ENCODE peak calls at places on chromosomes 13 and 19, in five cellular contexts. A, X, K, B and C are unnamed samples.

GRCh38 chr13:53340505-53341143 is 312.0 kb downstream of the OLFM4 start:
- DNase-seq in A (no peak), K (no peak), X (no peak), B (no peak), C (no peak)

GRCh38 chr13:100235311-100235901 is 146.5 kb downstream of the PCCA start:
- DNase-seq in A (peak; percentile 73), B (no peak), K (peak; percentile 65), X (peak; percentile 59), C (peak; percentile 55)

GRCh38 chr13:59250276-59250990 is 913.3 kb downstream of the DIAPH3 start:
- DNase-seq in B (no peak), X (no peak), A (no peak), K (no peak), C (no peak)

GRCh38 chr13:24097064-24097463 is 63.5 kb upstream of the SPATA13 start:
- DNase-seq in B (no peak), K (peak; percentile 68), X (no peak), A (peak; percentile 41), C (no peak)

GRCh38 chr13:31119966-31120733 is 41.6 kb downstream of the HSPH1 start:
- DNase-seq in B (no peak), X (no peak), K (no peak), A (no peak), C (no peak)

GRCh38 chr19:33298146-33298911 is 4.0 kb downstream of the CEBPA start:
- DNase-seq in K (no peak), B (no peak), X (no peak), A (no peak), C (no peak)

GRCh38 chr19:42295342-42295741 is 6.6 kb upstream of the PRR19 start:
- DNase-seq in K (no peak), X (no peak), A (no peak), B (no peak), C (no peak)

GRCh38 chr13:103431880-103432279 is 365.7 kb upstream of the SLC10A2 start:
- DNase-seq in B (no peak), X (no peak), K (no peak), A (no peak), C (no peak)

GRCh38 chr13:109333893-109334651 is 452.3 kb downstream of the IRS2 start:
- DNase-seq in B (no peak), X (no peak), K (no peak), A (no peak), C (no peak)

GRCh38 chr13:23790591-23791170 is 98.5 kb downstream of the MIPEP start:
- DNase-seq in K (peak; percentile 99), B (no peak), X (no peak), A (peak; percentile 95), C (no peak)

GRCh38 chr13:99930925-99931324 is 40.6 kb downstream of the ZIC5 start:
- DNase-seq in A (no peak), X (no peak), B (no peak), K (no peak), C (no peak)

GRCh38 chr19:45477713-45478453 is 10.1 kb downstream of the FOSB start:
- DNase-seq in K (peak; percentile 4), A (no peak), X (peak; percentile 64), B (no peak), C (no peak)

GRCh38 chr19:48196933-48197665 is 26.6 kb downstream of the ZSWIM9 start:
- DNase-seq in K (no peak), X (no peak), A (no peak), B (no peak), C (no peak)

GRCh38 chr13:64054306-64054705 is 2638.7 kb upstream of the PCDH20 start:
- DNase-seq in A (no peak), K (no peak), X (no peak), B (no peak), C (no peak)

GRCh38 chr13:84481958-84482357 is 599.7 kb upstream of the SLITRK1 start:
- DNase-seq in B (no peak), X (no peak), K (peak; percentile 78), A (peak; percentile 79), C (no peak)

GRCh38 chr13:106104281-106104901 is 431.1 kb downstream of the EFNB2 start:
- DNase-seq in B (no peak), X (peak; percentile 20), A (peak; percentile 95), K (peak; percentile 87), C (no peak)

GRCh38 chr19:48249502-48250014 is 6.2 kb downstream of the CARD8 start:
- DNase-seq in A (peak; percentile 12), B (peak; percentile 62), K (no peak), X (no peak), C (peak; percentile 39)

GRCh38 chr13:42474954-42475353 is 99.0 kb upstream of the TNFSF11 start:
- DNase-seq in A (peak; percentile 90), K (no peak), X (no peak), B (no peak), C (no peak)

GRCh38 chr13:43472344-43472743 is 314.4 kb downstream of the ENOX1 start:
- DNase-seq in B (no peak), X (no peak), K (no peak), A (no peak), C (no peak)

GRCh38 chr19:827710-828321 is at the start of gene AZU1:
- DNase-seq in A (no peak), K (no peak), X (no peak), B (no peak), C (no peak)

DNA sequence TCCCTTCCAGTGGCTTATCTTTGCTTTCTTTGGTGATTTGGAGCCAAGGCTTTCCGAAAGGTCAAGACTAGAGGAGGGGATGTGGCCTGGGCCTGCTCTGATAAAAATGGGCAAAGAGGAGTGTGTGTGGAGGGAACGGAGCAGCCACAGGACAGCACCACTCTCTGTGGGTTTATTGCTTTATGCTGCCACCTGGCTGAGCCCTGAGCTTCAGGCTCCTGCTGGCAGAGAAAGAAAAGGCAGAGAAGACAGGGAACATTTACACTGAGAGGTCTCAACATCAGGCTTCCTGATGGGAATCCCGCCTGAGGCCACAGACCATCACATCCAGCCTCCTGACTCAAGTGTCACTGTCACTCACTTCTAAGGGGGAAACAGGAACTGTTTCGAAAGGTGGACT is 9.2 kb upstream of the GSX1 start:
- DNase-seq in K (peak; percentile 3), X (peak; percentile 52), B (no peak), A (no peak), C (no peak)
- TF ChIP-seq CTCF in K (peak; percentile 39), X (peak; percentile 46), B (no peak), A (peak; percentile 38), C (peak; percentile 35)

GRCh38 chr13:49240017-49240416 is 7.7 kb upstream of the CDADC1 start:
- DNase-seq in A (peak; percentile 46), B (peak; percentile 16), X (peak; percentile 39), K (no peak), C (no peak)
- TF ChIP-seq CTCF in A (peak; percentile 73), B (peak; percentile 43), X (peak; percentile 59), K (peak; percentile 59), C (peak; percentile 78)

DNA sequence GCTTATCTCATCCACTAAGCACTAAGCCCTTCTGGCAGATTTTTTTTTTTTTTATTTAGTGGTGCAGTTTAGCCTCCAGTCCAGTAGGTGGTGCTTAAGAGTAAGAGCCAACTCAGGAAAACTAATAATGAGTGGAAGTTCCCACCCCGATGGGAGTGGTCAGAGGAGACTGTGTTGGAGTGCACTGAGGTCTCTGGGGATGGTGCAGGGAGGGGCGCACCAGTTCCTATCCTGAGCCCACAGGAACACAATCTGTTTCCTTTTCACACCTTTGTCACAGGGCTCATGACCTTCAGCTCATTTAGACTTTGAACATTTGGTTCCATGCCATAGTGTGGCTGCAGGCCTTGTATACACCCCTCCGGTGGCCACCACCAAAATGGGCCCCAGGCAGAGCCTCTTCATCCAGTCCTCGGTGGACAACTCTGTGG is 367.4 kb downstream of the SPRY2 start:
- DNase-seq in X (no peak), B (no peak), A (no peak), K (no peak), C (no peak)
- TF ChIP-seq CTCF in X (peak; percentile 48), B (no peak), A (peak; percentile 41), K (peak; percentile 34), C (peak; percentile 58)

DNA sequence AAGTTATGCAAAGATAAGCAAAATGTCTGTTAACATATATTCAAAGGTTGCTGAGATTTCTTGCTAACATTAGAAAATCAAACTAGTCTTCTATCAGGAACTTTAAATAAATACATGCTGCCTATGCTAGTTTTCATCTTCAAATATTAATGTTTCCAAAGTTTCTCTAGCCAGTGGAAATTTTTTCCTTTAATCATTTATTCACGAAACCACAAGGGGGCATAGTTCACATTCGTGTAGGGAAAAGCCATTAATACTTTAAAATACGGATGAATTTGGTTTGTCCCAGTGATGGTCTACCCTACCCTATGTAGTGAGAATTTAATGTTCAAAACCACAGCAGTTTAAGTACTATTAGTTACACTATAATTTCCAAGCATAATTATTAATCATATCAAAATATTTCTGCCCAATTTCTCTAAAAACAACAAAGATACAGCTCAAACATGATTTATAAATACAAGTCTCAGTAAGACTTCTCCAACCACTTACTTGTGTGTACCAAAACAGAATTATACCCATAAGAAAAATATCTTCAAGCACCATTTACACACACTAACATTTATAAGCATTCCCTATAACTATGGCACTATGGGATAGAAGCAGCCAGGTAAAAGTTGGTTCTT is 16.2 kb downstream of the NUFIP1 start:
- DNase-seq in X (peak; percentile 32), A (peak; percentile 46), B (no peak), K (peak; percentile 30), C (no peak)
- TF ChIP-seq CTCF in X (peak; percentile 72), A (peak; percentile 39), B (peak; percentile 42), K (peak; percentile 65), C (peak; percentile 40)